ENCODE peak calls at places on chromosomes 3 and 15, in eight cellular contexts. One of them, this sample, is unnamed.

GRCh38 chr3:192827208-192827607 is 90.4 kb downstream of the MB21D2 start:
- DNase-seq in lower lobe of right lung: no peak
- DNase-seq in cardiac fibroblast: no peak
- DNase-seq in H9: no peak
- DNase-seq in left ventricle myocardium inferior: no peak
- DNase-seq in activated CD8-positive, alpha-beta T cell treated with anti-CD3 and anti-CD28 coated beads for 36 hours: no peak
- DNase-seq in WTC11: no peak
- DNase-seq in Calu3: no peak
- DNase-seq in this sample: no peak

GRCh38 chr15:69531302-69532027 is 78.8 kb downstream of the RPLP1 start:
- DNase-seq in lower lobe of right lung: no peak
- DNase-seq in cardiac fibroblast: no peak
- DNase-seq in H9: peak; percentile 43
- DNase-seq in left ventricle myocardium inferior: no peak
- DNase-seq in activated CD8-positive, alpha-beta T cell treated with anti-CD3 and anti-CD28 coated beads for 36 hours: no peak
- DNase-seq in WTC11: no peak
- DNase-seq in Calu3: no peak
- DNase-seq in this sample: no peak

GRCh38 chr15:76951161-76951714 is 19.7 kb downstream of the RCN2 start:
- DNase-seq in lower lobe of right lung: no peak
- DNase-seq in cardiac fibroblast: no peak
- DNase-seq in H9: no peak
- DNase-seq in left ventricle myocardium inferior: no peak
- DNase-seq in activated CD8-positive, alpha-beta T cell treated with anti-CD3 and anti-CD28 coated beads for 36 hours: no peak
- DNase-seq in WTC11: no peak
- DNase-seq in Calu3: no peak
- DNase-seq in this sample: no peak

GRCh38 chr3:46665763-46666470 is 27.6 kb downstream of the ALS2CL start:
- DNase-seq in lower lobe of right lung: peak; percentile 29
- DNase-seq in cardiac fibroblast: no peak
- DNase-seq in H9: peak; percentile 18
- DNase-seq in left ventricle myocardium inferior: no peak
- DNase-seq in activated CD8-positive, alpha-beta T cell treated with anti-CD3 and anti-CD28 coated beads for 36 hours: no peak
- DNase-seq in WTC11: no peak
- DNase-seq in Calu3: no peak
- DNase-seq in this sample: no peak

GRCh38 chr3:74624301-74624700 is 9.8 kb upstream of the CNTN3 start:
- DNase-seq in lower lobe of right lung: no peak
- DNase-seq in cardiac fibroblast: peak; percentile 46
- DNase-seq in H9: no peak
- DNase-seq in left ventricle myocardium inferior: no peak
- DNase-seq in activated CD8-positive, alpha-beta T cell treated with anti-CD3 and anti-CD28 coated beads for 36 hours: no peak
- DNase-seq in WTC11: no peak
- DNase-seq in Calu3: no peak
- DNase-seq in this sample: peak; percentile 86

GRCh38 chr3:42262525-42262924 is 3.5 kb downstream of the CCK start:
- DNase-seq in lower lobe of right lung: no peak
- DNase-seq in cardiac fibroblast: no peak
- DNase-seq in H9: no peak
- DNase-seq in left ventricle myocardium inferior: no peak
- DNase-seq in activated CD8-positive, alpha-beta T cell treated with anti-CD3 and anti-CD28 coated beads for 36 hours: no peak
- DNase-seq in WTC11: no peak
- DNase-seq in Calu3: no peak
- DNase-seq in this sample: peak; percentile 88

GRCh38 chr3:42996633-42997075 is 17.5 kb downstream of the GASK1A start:
- DNase-seq in lower lobe of right lung: no peak
- DNase-seq in cardiac fibroblast: no peak
- DNase-seq in H9: no peak
- DNase-seq in left ventricle myocardium inferior: no peak
- DNase-seq in activated CD8-positive, alpha-beta T cell treated with anti-CD3 and anti-CD28 coated beads for 36 hours: no peak
- DNase-seq in WTC11: no peak
- DNase-seq in Calu3: no peak
- DNase-seq in this sample: no peak

GRCh38 chr15:98177950-98178848 is 217.7 kb downstream of the ARRDC4 start:
- DNase-seq in lower lobe of right lung: no peak
- DNase-seq in cardiac fibroblast: peak; percentile 53
- DNase-seq in H9: peak; percentile 73
- DNase-seq in left ventricle myocardium inferior: no peak
- DNase-seq in activated CD8-positive, alpha-beta T cell treated with anti-CD3 and anti-CD28 coated beads for 36 hours: peak; percentile 31
- DNase-seq in WTC11: peak; percentile 53
- DNase-seq in Calu3: peak; percentile 68
- DNase-seq in this sample: peak; percentile 86

GRCh38 chr15:97521894-97522293 is 438.6 kb upstream of the ARRDC4 start:
- DNase-seq in lower lobe of right lung: no peak
- DNase-seq in cardiac fibroblast: peak; percentile 40
- DNase-seq in H9: no peak
- DNase-seq in left ventricle myocardium inferior: peak; percentile 50
- DNase-seq in activated CD8-positive, alpha-beta T cell treated with anti-CD3 and anti-CD28 coated beads for 36 hours: no peak
- DNase-seq in WTC11: peak; percentile 11
- DNase-seq in Calu3: no peak
- DNase-seq in this sample: no peak

GRCh38 chr15:93058904-93059427 is 30.0 kb downstream of the RGMA start:
- DNase-seq in lower lobe of right lung: no peak
- DNase-seq in cardiac fibroblast: no peak
- DNase-seq in H9: no peak
- DNase-seq in left ventricle myocardium inferior: no peak
- DNase-seq in activated CD8-positive, alpha-beta T cell treated with anti-CD3 and anti-CD28 coated beads for 36 hours: no peak
- DNase-seq in WTC11: no peak
- DNase-seq in Calu3: no peak
- DNase-seq in this sample: no peak

GRCh38 chr15:93060336-93061248 is 28.4 kb downstream of the RGMA start:
- DNase-seq in lower lobe of right lung: no peak
- DNase-seq in cardiac fibroblast: no peak
- DNase-seq in H9: no peak
- DNase-seq in left ventricle myocardium inferior: no peak
- DNase-seq in activated CD8-positive, alpha-beta T cell treated with anti-CD3 and anti-CD28 coated beads for 36 hours: no peak
- DNase-seq in WTC11: no peak
- DNase-seq in Calu3: no peak
- DNase-seq in this sample: no peak

GRCh38 chr15:93058128-93058527 is 30.9 kb downstream of the RGMA start:
- DNase-seq in lower lobe of right lung: peak; percentile 18
- DNase-seq in cardiac fibroblast: no peak
- DNase-seq in H9: no peak
- DNase-seq in left ventricle myocardium inferior: no peak
- DNase-seq in activated CD8-positive, alpha-beta T cell treated with anti-CD3 and anti-CD28 coated beads for 36 hours: no peak
- DNase-seq in WTC11: no peak
- DNase-seq in Calu3: no peak
- DNase-seq in this sample: no peak

GRCh38 chr15:93057618-93058017 is 31.4 kb downstream of the RGMA start:
- DNase-seq in lower lobe of right lung: peak; percentile 3
- DNase-seq in cardiac fibroblast: no peak
- DNase-seq in H9: no peak
- DNase-seq in left ventricle myocardium inferior: no peak
- DNase-seq in activated CD8-positive, alpha-beta T cell treated with anti-CD3 and anti-CD28 coated beads for 36 hours: no peak
- DNase-seq in WTC11: no peak
- DNase-seq in Calu3: no peak
- DNase-seq in this sample: no peak

DNA sequence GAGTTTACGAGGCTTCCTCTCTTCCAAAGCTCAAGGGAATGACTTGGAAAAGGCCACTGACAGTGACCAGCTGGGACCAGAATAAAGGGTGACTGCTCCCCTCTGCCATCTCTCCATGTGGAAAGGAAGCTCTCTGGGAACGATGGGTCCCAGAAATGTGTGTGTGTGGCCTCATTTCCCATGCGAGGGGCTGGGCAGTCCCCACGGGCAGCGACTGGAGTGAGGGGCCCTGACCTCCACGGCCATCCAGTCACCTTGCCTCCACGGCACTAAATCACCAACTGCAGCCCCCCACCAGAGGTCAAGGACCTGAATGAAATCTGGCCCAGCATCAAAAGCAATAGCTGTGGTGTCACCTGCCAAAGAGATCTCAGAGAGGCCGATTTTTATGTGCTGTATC is 29.6 kb downstream of the RGMA start:
- DNase-seq in lower lobe of right lung: no peak
- DNase-seq in cardiac fibroblast: no peak
- DNase-seq in H9: no peak
- DNase-seq in left ventricle myocardium inferior: no peak
- DNase-seq in activated CD8-positive, alpha-beta T cell treated with anti-CD3 and anti-CD28 coated beads for 36 hours: no peak
- DNase-seq in WTC11: no peak
- DNase-seq in Calu3: no peak
- DNase-seq in this sample: no peak
- TF ChIP-seq CTCF in lower lobe of right lung: no peak
- TF ChIP-seq CTCF in cardiac fibroblast: no peak
- TF ChIP-seq CTCF in H9: no peak
- TF ChIP-seq CTCF in left ventricle myocardium inferior: no peak
- TF ChIP-seq CTCF in activated CD8-positive, alpha-beta T cell treated with anti-CD3 and anti-CD28 coated beads for 36 hours: no peak
- TF ChIP-seq CTCF in WTC11: no peak
- TF ChIP-seq CTCF in Calu3: no peak
- TF ChIP-seq CTCF in this sample: no peak

GRCh38 chr15:37425541-37425940 is 325.2 kb upstream of the MEIS2 start:
- DNase-seq in lower lobe of right lung: no peak
- DNase-seq in cardiac fibroblast: no peak
- DNase-seq in H9: no peak
- DNase-seq in left ventricle myocardium inferior: no peak
- DNase-seq in activated CD8-positive, alpha-beta T cell treated with anti-CD3 and anti-CD28 coated beads for 36 hours: no peak
- DNase-seq in WTC11: no peak
- DNase-seq in Calu3: no peak
- DNase-seq in this sample: no peak
- TF ChIP-seq CTCF in lower lobe of right lung: no peak
- TF ChIP-seq CTCF in cardiac fibroblast: no peak
- TF ChIP-seq CTCF in H9: no peak
- TF ChIP-seq CTCF in left ventricle myocardium inferior: no peak
- TF ChIP-seq CTCF in activated CD8-positive, alpha-beta T cell treated with anti-CD3 and anti-CD28 coated beads for 36 hours: no peak
- TF ChIP-seq CTCF in WTC11: no peak
- TF ChIP-seq CTCF in Calu3: no peak
- TF ChIP-seq CTCF in this sample: no peak

GRCh38 chr15:79673416-79674123 is 223.2 kb downstream of the MTHFS start:
- DNase-seq in lower lobe of right lung: no peak
- DNase-seq in cardiac fibroblast: peak; percentile 35
- DNase-seq in H9: peak; percentile 49
- DNase-seq in left ventricle myocardium inferior: no peak
- DNase-seq in activated CD8-positive, alpha-beta T cell treated with anti-CD3 and anti-CD28 coated beads for 36 hours: peak; percentile 45
- DNase-seq in WTC11: no peak
- DNase-seq in Calu3: no peak
- DNase-seq in this sample: no peak
- TF ChIP-seq CTCF in lower lobe of right lung: no peak
- TF ChIP-seq CTCF in cardiac fibroblast: no peak
- TF ChIP-seq CTCF in H9: peak; percentile 30
- TF ChIP-seq CTCF in left ventricle myocardium inferior: no peak
- TF ChIP-seq CTCF in activated CD8-positive, alpha-beta T cell treated with anti-CD3 and anti-CD28 coated beads for 36 hours: no peak
- TF ChIP-seq CTCF in WTC11: no peak
- TF ChIP-seq CTCF in Calu3: no peak
- TF ChIP-seq CTCF in this sample: no peak

GRCh38 chr15:39580117-39580629 is 706 bp upstream of the THBS1 start:
- DNase-seq in lower lobe of right lung: peak; percentile 93
- DNase-seq in cardiac fibroblast: peak; percentile 98
- DNase-seq in H9: peak; percentile 91
- DNase-seq in left ventricle myocardium inferior: peak; percentile 93
- DNase-seq in activated CD8-positive, alpha-beta T cell treated with anti-CD3 and anti-CD28 coated beads for 36 hours: peak; percentile 94
- DNase-seq in WTC11: peak; percentile 95
- DNase-seq in Calu3: peak; percentile 90
- DNase-seq in this sample: peak; percentile 98

GRCh38 chr15:39580630-39581500 is at the start of gene THBS1:
- DNase-seq in lower lobe of right lung: peak; percentile 92
- DNase-seq in cardiac fibroblast: peak; percentile 99
- DNase-seq in H9: peak; percentile 96
- DNase-seq in left ventricle myocardium inferior: peak; percentile 87
- DNase-seq in activated CD8-positive, alpha-beta T cell treated with anti-CD3 and anti-CD28 coated beads for 36 hours: peak; percentile 73
- DNase-seq in WTC11: peak; percentile 96
- DNase-seq in Calu3: peak; percentile 82
- DNase-seq in this sample: peak; percentile 90

GRCh38 chr15:39582286-39582976 is 1.6 kb downstream of the THBS1 start:
- DNase-seq in lower lobe of right lung: no peak
- DNase-seq in cardiac fibroblast: peak; percentile 82
- DNase-seq in H9: no peak
- DNase-seq in left ventricle myocardium inferior: no peak
- DNase-seq in activated CD8-positive, alpha-beta T cell treated with anti-CD3 and anti-CD28 coated beads for 36 hours: no peak
- DNase-seq in WTC11: no peak
- DNase-seq in Calu3: no peak
- DNase-seq in this sample: peak; percentile 47

GRCh38 chr15:39582977-39583585 is 2.2 kb downstream of the THBS1 start:
- DNase-seq in lower lobe of right lung: no peak
- DNase-seq in cardiac fibroblast: no peak
- DNase-seq in H9: no peak
- DNase-seq in left ventricle myocardium inferior: no peak
- DNase-seq in activated CD8-positive, alpha-beta T cell treated with anti-CD3 and anti-CD28 coated beads for 36 hours: no peak
- DNase-seq in WTC11: no peak
- DNase-seq in Calu3: no peak
- DNase-seq in this sample: peak; percentile 41

DNA sequence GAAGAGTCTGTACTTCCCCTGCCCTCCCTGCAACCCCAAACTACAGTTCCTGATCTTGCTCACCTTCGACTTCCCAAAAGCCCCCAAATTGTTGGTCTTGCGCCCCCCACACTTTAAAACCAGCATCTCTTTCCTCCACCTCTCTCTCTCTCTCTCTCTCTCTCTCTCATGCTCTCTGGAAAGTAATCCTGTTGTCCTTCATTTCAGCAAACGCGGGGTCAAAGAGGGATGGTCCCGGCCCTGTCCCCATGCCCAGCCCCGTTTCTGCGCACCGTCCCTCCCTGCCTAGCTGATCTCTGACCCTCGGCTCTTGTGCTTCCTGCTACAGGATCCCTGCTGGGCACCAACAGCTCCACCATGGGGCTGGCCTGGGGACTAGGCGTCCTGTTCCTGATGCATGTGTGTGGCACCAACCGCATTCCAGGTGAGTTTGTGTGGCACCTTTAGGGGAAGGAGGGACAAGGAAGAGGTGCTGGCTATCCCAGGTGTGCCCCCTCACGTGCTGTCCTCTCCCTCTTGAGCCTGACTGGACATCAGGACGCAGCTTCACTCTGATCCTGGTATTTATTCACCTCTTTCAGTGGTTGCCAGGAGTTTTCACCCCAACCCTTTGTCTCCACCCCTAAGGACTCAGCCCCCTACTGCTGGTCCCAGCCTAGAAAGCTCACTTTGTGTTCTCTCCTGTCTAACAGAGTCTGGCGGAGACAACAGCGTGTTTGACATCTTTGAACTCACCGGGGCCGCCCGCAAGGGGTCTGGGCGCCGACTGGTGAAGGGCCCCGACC is 814 bp downstream of the THBS1 start:
- DNase-seq in lower lobe of right lung: peak; percentile 76
- DNase-seq in cardiac fibroblast: peak; percentile 79
- DNase-seq in H9: peak; percentile 71
- DNase-seq in left ventricle myocardium inferior: peak; percentile 50
- DNase-seq in activated CD8-positive, alpha-beta T cell treated with anti-CD3 and anti-CD28 coated beads for 36 hours: peak; percentile 9
- DNase-seq in WTC11: peak; percentile 68
- DNase-seq in Calu3: peak; percentile 67
- DNase-seq in this sample: peak; percentile 60
- TF ChIP-seq CTCF in lower lobe of right lung: peak; percentile 21
- TF ChIP-seq CTCF in cardiac fibroblast: peak; percentile 59
- TF ChIP-seq CTCF in H9: peak; percentile 34
- TF ChIP-seq CTCF in left ventricle myocardium inferior: peak; percentile 56
- TF ChIP-seq CTCF in activated CD8-positive, alpha-beta T cell treated with anti-CD3 and anti-CD28 coated beads for 36 hours: no peak
- TF ChIP-seq CTCF in WTC11: no peak
- TF ChIP-seq CTCF in Calu3: no peak
- TF ChIP-seq CTCF in this sample: peak; percentile 55

GRCh38 chr15:95875141-95875643 is 455.3 kb upstream of the NR2F2 start:
- DNase-seq in lower lobe of right lung: no peak
- DNase-seq in cardiac fibroblast: peak; percentile 91
- DNase-seq in H9: no peak
- DNase-seq in left ventricle myocardium inferior: no peak
- DNase-seq in activated CD8-positive, alpha-beta T cell treated with anti-CD3 and anti-CD28 coated beads for 36 hours: peak; percentile 8
- DNase-seq in WTC11: no peak
- DNase-seq in Calu3: no peak
- DNase-seq in this sample: peak; percentile 57
- TF ChIP-seq CTCF in lower lobe of right lung: no peak
- TF ChIP-seq CTCF in cardiac fibroblast: no peak
- TF ChIP-seq CTCF in H9: no peak
- TF ChIP-seq CTCF in left ventricle myocardium inferior: no peak
- TF ChIP-seq CTCF in activated CD8-positive, alpha-beta T cell treated with anti-CD3 and anti-CD28 coated beads for 36 hours: no peak
- TF ChIP-seq CTCF in WTC11: no peak
- TF ChIP-seq CTCF in Calu3: no peak
- TF ChIP-seq CTCF in this sample: no peak